ENCODE peak calls at places on chromosome 17, in eight cellular contexts. One of them, this sample, is unnamed.

GRCh38 chr17:39668141-39668924 is at the start of gene PNMT:
- DNase-seq in cardiac muscle cell: peak
- DNase-seq in transverse colon: peak
- DNase-seq in K562: peak
- DNase-seq in cardiac fibroblast: peak
- DNase-seq in WERI-Rb-1: no peak
- DNase-seq in AG09309: no peak
- DNase-seq in uterus: no peak
- DNase-seq in this sample: no peak

GRCh38 chr17:44310612-44311376 is 2.4 kb downstream of the RUNDC3A start:
- DNase-seq in K562: no peak
- DNase-seq in transverse colon: no peak
- DNase-seq in uterus: no peak
- DNase-seq in AG09309: no peak
- DNase-seq in cardiac fibroblast: no peak
- DNase-seq in WERI-Rb-1: no peak
- DNase-seq in cardiac muscle cell: no peak
- DNase-seq in this sample: no peak

GRCh38 chr17:57455063-57455914 is 199.0 kb downstream of the MSI2 start:
- DNase-seq in transverse colon: no peak
- DNase-seq in K562: no peak
- DNase-seq in AG09309: no peak
- DNase-seq in WERI-Rb-1: no peak
- DNase-seq in cardiac fibroblast: peak
- DNase-seq in uterus: no peak
- DNase-seq in cardiac muscle cell: peak
- DNase-seq in this sample: no peak

GRCh38 chr17:35006961-35007360 is 26.6 kb downstream of the LIG3 start:
- DNase-seq in K562: no peak
- DNase-seq in WERI-Rb-1: no peak
- DNase-seq in transverse colon: no peak
- DNase-seq in cardiac muscle cell: no peak
- DNase-seq in uterus: no peak
- DNase-seq in cardiac fibroblast: no peak
- DNase-seq in AG09309: no peak
- DNase-seq in this sample: no peak

GRCh38 chr17:43644081-43644480 is 17.6 kb downstream of the MEOX1 start:
- DNase-seq in AG09309: no peak
- DNase-seq in cardiac fibroblast: no peak
- DNase-seq in transverse colon: no peak
- DNase-seq in K562: no peak
- DNase-seq in cardiac muscle cell: no peak
- DNase-seq in WERI-Rb-1: no peak
- DNase-seq in uterus: no peak
- DNase-seq in this sample: no peak

GRCh38 chr17:8119575-8120519 is 1.5 kb upstream of the ALOXE3 start:
- DNase-seq in cardiac fibroblast: peak
- DNase-seq in K562: no peak
- DNase-seq in WERI-Rb-1: peak
- DNase-seq in AG09309: peak
- DNase-seq in transverse colon: peak
- DNase-seq in cardiac muscle cell: peak
- DNase-seq in uterus: peak
- DNase-seq in this sample: no peak

GRCh38 chr17:31859487-31860008 is 504 bp upstream of the COPRS start:
- DNase-seq in uterus: no peak
- DNase-seq in WERI-Rb-1: no peak
- DNase-seq in K562: no peak
- DNase-seq in transverse colon: no peak
- DNase-seq in cardiac fibroblast: no peak
- DNase-seq in AG09309: no peak
- DNase-seq in cardiac muscle cell: no peak
- DNase-seq in this sample: no peak

GRCh38 chr17:55285340-55286301 is 20.9 kb downstream of the HLF start:
- DNase-seq in uterus: peak
- DNase-seq in K562: no peak
- DNase-seq in cardiac muscle cell: peak
- DNase-seq in transverse colon: peak
- DNase-seq in WERI-Rb-1: no peak
- DNase-seq in AG09309: no peak
- DNase-seq in cardiac fibroblast: peak
- DNase-seq in this sample: no peak

GRCh38 chr17:14904406-14904805 is 360.7 kb downstream of the PMP22 start:
- DNase-seq in cardiac muscle cell: peak
- DNase-seq in AG09309: no peak
- DNase-seq in K562: no peak
- DNase-seq in transverse colon: no peak
- DNase-seq in cardiac fibroblast: peak
- DNase-seq in WERI-Rb-1: no peak
- DNase-seq in uterus: no peak
- DNase-seq in this sample: no peak

GRCh38 chr17:7586673-7587419 is 3.0 kb downstream of the SOX15 start:
- DNase-seq in cardiac muscle cell: no peak
- DNase-seq in uterus: no peak
- DNase-seq in AG09309: no peak
- DNase-seq in WERI-Rb-1: peak
- DNase-seq in K562: peak
- DNase-seq in transverse colon: peak
- DNase-seq in cardiac fibroblast: no peak
- DNase-seq in this sample: no peak

GRCh38 chr17:79478841-79479240 is 132.0 kb downstream of the RBFOX3 start:
- DNase-seq in cardiac fibroblast: no peak
- DNase-seq in uterus: peak
- DNase-seq in cardiac muscle cell: no peak
- DNase-seq in K562: no peak
- DNase-seq in transverse colon: no peak
- DNase-seq in AG09309: no peak
- DNase-seq in WERI-Rb-1: no peak
- DNase-seq in this sample: no peak

DNA sequence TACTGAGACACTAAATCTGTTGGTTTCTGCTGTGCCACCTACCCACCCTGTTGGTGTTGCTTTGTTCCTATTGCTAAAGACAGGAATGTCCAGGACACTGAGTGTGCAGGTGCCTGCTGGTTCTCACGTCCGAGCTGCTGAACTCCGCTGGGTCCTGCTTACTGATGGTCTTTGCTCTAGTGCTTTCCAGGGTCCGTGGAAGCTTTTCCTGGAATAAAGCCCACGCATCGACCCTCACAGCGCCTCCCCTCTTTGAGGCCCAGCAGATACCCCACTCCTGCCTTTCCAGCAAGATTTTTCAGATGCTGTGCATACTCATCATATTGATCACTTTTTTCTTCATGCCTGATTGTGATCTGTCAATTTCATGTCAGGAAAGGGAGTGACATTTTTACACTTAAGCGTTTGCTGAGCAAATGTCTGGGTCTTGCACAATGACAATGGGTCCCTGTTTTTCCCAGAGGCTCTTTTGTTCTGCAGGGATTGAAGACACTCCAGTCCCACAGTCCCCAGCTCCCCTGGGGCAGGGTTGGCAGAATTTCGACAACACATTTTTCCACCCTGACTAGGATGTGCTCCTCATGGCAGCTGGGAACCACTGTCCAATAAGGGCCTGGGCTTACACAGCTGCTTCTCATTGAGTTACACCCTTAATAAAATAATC is 14.6 kb downstream of the STH start:
- DNase-seq in cardiac fibroblast: peak
- DNase-seq in K562: no peak
- DNase-seq in uterus: no peak
- DNase-seq in WERI-Rb-1: no peak
- DNase-seq in transverse colon: no peak
- DNase-seq in AG09309: peak
- DNase-seq in cardiac muscle cell: peak
- DNase-seq in this sample: no peak
- TF ChIP-seq CTCF in cardiac fibroblast: no peak
- TF ChIP-seq CTCF in K562: no peak
- TF ChIP-seq CTCF in uterus: no peak
- TF ChIP-seq CTCF in WERI-Rb-1: no peak
- TF ChIP-seq CTCF in transverse colon: no peak
- TF ChIP-seq CTCF in AG09309: no peak
- TF ChIP-seq CTCF in cardiac muscle cell: no peak
- TF ChIP-seq CTCF in this sample: no peak

GRCh38 chr17:2049333-2050245 is 5.3 kb upstream of the HIC1 start:
- DNase-seq in cardiac fibroblast: peak
- DNase-seq in transverse colon: peak
- DNase-seq in cardiac muscle cell: peak
- DNase-seq in AG09309: no peak
- DNase-seq in K562: peak
- DNase-seq in WERI-Rb-1: peak
- DNase-seq in uterus: peak
- DNase-seq in this sample: peak
- TF ChIP-seq CTCF in cardiac fibroblast: no peak
- TF ChIP-seq CTCF in transverse colon: no peak
- TF ChIP-seq CTCF in cardiac muscle cell: no peak
- TF ChIP-seq CTCF in AG09309: no peak
- TF ChIP-seq CTCF in K562: no peak
- TF ChIP-seq CTCF in WERI-Rb-1: no peak
- TF ChIP-seq CTCF in uterus: peak
- TF ChIP-seq CTCF in this sample: no peak

DNA sequence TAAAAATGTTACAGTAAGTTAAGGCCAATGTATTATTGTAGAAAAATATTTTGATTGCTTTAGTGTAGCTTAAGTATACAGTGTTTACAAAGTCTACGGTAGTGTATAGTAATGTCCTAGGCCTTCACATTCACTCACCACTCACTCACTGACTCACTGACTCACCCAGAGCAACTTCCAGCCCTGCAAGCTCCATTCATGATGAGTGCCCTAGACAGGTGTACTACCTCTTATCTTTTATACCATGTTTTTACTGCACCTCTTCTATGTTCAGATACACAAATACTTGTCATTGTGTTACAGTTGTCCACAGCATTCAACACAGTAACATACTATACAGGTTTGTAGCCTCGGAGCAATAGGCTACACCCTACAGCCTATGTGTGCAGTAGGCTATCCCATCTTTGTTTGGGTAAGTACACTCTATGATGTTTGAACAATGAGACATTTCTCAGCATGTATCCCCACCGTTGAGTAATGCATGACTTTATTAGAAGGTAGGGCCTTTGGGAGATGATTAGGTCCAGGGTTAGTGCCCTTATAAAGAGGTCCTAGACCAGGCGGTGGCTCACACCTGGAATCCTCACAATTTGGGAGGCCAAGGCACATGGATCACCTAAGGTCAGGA is 117.8 kb downstream of the SLC39A11 start:
- DNase-seq in AG09309: no peak
- DNase-seq in K562: no peak
- DNase-seq in transverse colon: peak
- DNase-seq in cardiac fibroblast: no peak
- DNase-seq in WERI-Rb-1: no peak
- DNase-seq in cardiac muscle cell: no peak
- DNase-seq in uterus: no peak
- DNase-seq in this sample: no peak
- TF ChIP-seq CTCF in AG09309: no peak
- TF ChIP-seq CTCF in K562: no peak
- TF ChIP-seq CTCF in transverse colon: no peak
- TF ChIP-seq CTCF in cardiac fibroblast: no peak
- TF ChIP-seq CTCF in WERI-Rb-1: no peak
- TF ChIP-seq CTCF in cardiac muscle cell: no peak
- TF ChIP-seq CTCF in uterus: no peak
- TF ChIP-seq CTCF in this sample: no peak

DNA sequence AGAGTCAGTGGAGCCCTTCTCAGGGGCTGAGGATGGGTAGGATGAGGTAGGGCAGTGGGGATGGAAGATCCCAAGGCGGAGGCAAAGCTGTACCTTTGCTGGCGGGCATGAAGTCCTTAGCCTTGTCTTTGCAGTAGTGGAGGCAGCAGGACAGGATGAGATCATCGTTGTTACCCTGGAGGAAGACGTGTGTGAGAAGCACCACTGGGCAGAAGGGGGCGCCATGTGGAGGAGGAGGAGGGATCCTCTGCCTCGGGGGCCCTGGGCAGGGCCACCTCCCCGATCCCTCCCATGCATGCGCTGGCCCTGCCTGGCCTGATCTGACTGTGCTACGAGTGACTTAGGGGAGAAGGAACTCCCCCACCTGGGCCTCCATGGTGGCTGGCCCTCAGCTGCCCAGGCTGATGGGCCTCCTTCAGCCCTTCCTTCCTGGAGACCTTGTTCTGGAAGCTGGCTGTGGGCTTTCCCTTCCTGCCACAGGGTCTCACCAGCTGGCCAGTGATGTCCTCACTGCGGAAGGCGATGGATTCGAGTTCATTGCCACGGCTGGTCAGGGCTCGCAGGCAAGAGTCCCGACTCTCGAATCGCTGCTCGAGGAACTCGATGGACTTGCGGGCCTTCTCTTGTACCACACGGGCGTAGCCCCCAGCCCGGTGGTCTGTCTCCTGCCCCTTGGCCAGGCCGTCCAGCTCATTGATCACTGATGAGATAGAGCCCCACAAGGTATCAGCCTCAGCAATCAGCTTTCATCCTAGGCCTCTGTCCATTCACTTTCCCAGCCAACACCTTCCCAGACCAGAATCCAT is 10.3 kb downstream of the HIC1 start:
- DNase-seq in AG09309: no peak
- DNase-seq in cardiac muscle cell: peak
- DNase-seq in uterus: peak
- DNase-seq in transverse colon: peak
- DNase-seq in K562: peak
- DNase-seq in cardiac fibroblast: peak
- DNase-seq in WERI-Rb-1: peak
- DNase-seq in this sample: no peak
- TF ChIP-seq CTCF in AG09309: peak
- TF ChIP-seq CTCF in cardiac muscle cell: peak
- TF ChIP-seq CTCF in uterus: no peak
- TF ChIP-seq CTCF in transverse colon: peak
- TF ChIP-seq CTCF in K562: peak
- TF ChIP-seq CTCF in cardiac fibroblast: peak
- TF ChIP-seq CTCF in WERI-Rb-1: peak
- TF ChIP-seq CTCF in this sample: peak